ENCODE peak calls at places on chromosomes 4 and X, in four cellular contexts. One of them, this sample, is unnamed.

GRCh38 chrX:132692526-132692925 is 203.7 kb upstream of the MBNL3 start:
- DNase-seq in cardiac muscle cell: no peak
- DNase-seq in GM23248: peak; percentile 4
- DNase-seq in prostate gland: no peak
- DNase-seq in this sample: no peak

GRCh38 chr4:36609631-36610030 is 328.2 kb downstream of the DTHD1 start:
- DNase-seq in cardiac muscle cell: no peak
- DNase-seq in GM23248: no peak
- DNase-seq in prostate gland: no peak
- DNase-seq in this sample: no peak

GRCh38 chr4:141081921-141082381 is 51.3 kb downstream of the RNF150 start:
- DNase-seq in cardiac muscle cell: no peak
- DNase-seq in GM23248: peak; percentile 19
- DNase-seq in prostate gland: no peak
- DNase-seq in this sample: no peak

GRCh38 chr4:4990857-4991540 is 28.3 kb downstream of the CYTL1 start:
- DNase-seq in cardiac muscle cell: peak; percentile 20
- DNase-seq in GM23248: peak; percentile 97
- DNase-seq in prostate gland: no peak
- DNase-seq in this sample: peak; percentile 47

GRCh38 chr4:146488495-146489174 is 33.1 kb downstream of the SLC10A7 start:
- DNase-seq in cardiac muscle cell: no peak
- DNase-seq in GM23248: no peak
- DNase-seq in prostate gland: no peak
- DNase-seq in this sample: no peak

GRCh38 chrX:24782011-24782410 is 88.3 kb downstream of the POLA1 start:
- DNase-seq in cardiac muscle cell: no peak
- DNase-seq in GM23248: no peak
- DNase-seq in prostate gland: no peak
- DNase-seq in this sample: no peak

GRCh38 chr4:156169011-156169410 is 215.3 kb upstream of the CTSO start:
- DNase-seq in cardiac muscle cell: peak; percentile 49
- DNase-seq in GM23248: peak; percentile 90
- DNase-seq in prostate gland: no peak
- DNase-seq in this sample: no peak

GRCh38 chr4:72076562-72076961 is 44.8 kb downstream of the NPFFR2 start:
- DNase-seq in cardiac muscle cell: peak; percentile 1
- DNase-seq in GM23248: peak; percentile 1
- DNase-seq in prostate gland: no peak
- DNase-seq in this sample: no peak

GRCh38 chr4:148962539-148963290 is 520.5 kb upstream of the NR3C2 start:
- DNase-seq in cardiac muscle cell: no peak
- DNase-seq in GM23248: peak; percentile 33
- DNase-seq in prostate gland: no peak
- DNase-seq in this sample: no peak

GRCh38 chr4:36039031-36039430 is 205.3 kb downstream of the ARAP2 start:
- DNase-seq in cardiac muscle cell: no peak
- DNase-seq in GM23248: no peak
- DNase-seq in prostate gland: no peak
- DNase-seq in this sample: no peak

GRCh38 chrX:47632664-47633063 is 2.9 kb upstream of the CFP start:
- DNase-seq in cardiac muscle cell: no peak
- DNase-seq in GM23248: no peak
- DNase-seq in prostate gland: no peak
- DNase-seq in this sample: no peak

GRCh38 chrX:112644713-112645112 is 35.0 kb downstream of the LHFPL1 start:
- DNase-seq in cardiac muscle cell: no peak
- DNase-seq in GM23248: no peak
- DNase-seq in prostate gland: no peak
- DNase-seq in this sample: no peak

GRCh38 chrX:106284431-106285025 is 116.4 kb downstream of the PWWP3B start:
- DNase-seq in cardiac muscle cell: no peak
- DNase-seq in GM23248: no peak
- DNase-seq in prostate gland: no peak
- DNase-seq in this sample: no peak

GRCh38 chrX:18698762-18699650 is 8.4 kb upstream of the PPEF1 start:
- DNase-seq in cardiac muscle cell: no peak
- DNase-seq in GM23248: peak; percentile 61
- DNase-seq in prostate gland: no peak
- DNase-seq in this sample: no peak

GRCh38 chr4:95469617-95470016 is 79.2 kb downstream of the UNC5C start:
- DNase-seq in cardiac muscle cell: no peak
- DNase-seq in GM23248: no peak
- DNase-seq in prostate gland: no peak
- DNase-seq in this sample: no peak

GRCh38 chr4:26992657-26993361 is 132.2 kb downstream of the STIM2 start:
- DNase-seq in cardiac muscle cell: peak; percentile 21
- DNase-seq in GM23248: peak; percentile 66
- DNase-seq in prostate gland: peak; percentile 7
- DNase-seq in this sample: no peak

GRCh38 chr4:6891436-6892170 is 18.0 kb upstream of the TBC1D14 start:
- DNase-seq in cardiac muscle cell: no peak
- DNase-seq in GM23248: peak; percentile 19
- DNase-seq in prostate gland: no peak
- DNase-seq in this sample: no peak

GRCh38 chrX:150306002-150306401 is 57.1 kb upstream of the MAMLD1 start:
- DNase-seq in cardiac muscle cell: no peak
- DNase-seq in GM23248: no peak
- DNase-seq in prostate gland: no peak
- DNase-seq in this sample: no peak

GRCh38 chr4:139242511-139243051 is 37.4 kb downstream of the MGARP start:
- DNase-seq in cardiac muscle cell: no peak
- DNase-seq in GM23248: peak; percentile 75
- DNase-seq in prostate gland: no peak
- DNase-seq in this sample: no peak

DNA sequence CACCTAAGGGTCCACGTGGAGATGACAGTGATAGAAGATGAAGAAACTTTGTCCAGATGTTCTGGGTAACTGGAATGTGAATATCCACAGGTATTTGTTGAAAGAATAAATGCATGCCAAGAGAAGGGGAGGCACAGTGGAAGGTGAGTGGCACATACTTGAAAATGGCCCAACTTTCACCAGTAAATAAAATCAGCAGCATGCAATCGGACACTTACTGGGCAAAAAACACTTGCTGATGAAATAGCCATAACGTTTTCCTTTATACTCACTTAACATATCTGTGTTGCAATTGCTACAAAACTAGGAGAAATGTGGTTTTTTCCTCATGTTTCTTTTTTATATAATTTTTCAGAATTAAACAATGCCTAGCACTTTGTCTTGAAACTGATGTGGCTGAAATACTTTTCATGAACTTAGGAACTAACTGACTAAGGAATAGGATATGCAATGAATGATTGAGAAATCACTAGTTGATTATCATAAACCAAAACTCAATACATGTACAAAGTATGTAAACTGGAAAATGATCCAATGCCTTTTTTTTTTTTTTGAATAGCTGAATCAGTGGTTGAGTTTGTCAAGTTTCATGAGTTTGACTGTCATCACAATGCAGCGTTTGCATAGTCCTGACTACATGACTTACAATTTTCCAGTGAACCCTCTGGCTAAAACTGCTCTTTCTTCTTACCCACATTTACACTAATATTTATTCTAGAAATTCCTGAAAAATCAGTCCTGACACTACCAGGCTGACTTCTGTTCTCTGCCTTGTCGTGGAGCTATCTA is 127.4 kb downstream of the CPE start:
- DNase-seq in cardiac muscle cell: no peak
- DNase-seq in GM23248: peak; percentile 72
- DNase-seq in prostate gland: no peak
- DNase-seq in this sample: no peak
- H3K4me1 ChIP-seq in cardiac muscle cell: peaks cover 11% of the 10 kb centered on the region
- H3K4me1 ChIP-seq in GM23248: peaks cover 12% of the 10 kb centered on the region
- H3K4me1 ChIP-seq in prostate gland: no peaks in the 10 kb centered on the region
- H3K4me1 ChIP-seq in this sample: no peaks in the 10 kb centered on the region

GRCh38 chr4:118894034-118894433 is 5.4 kb downstream of the SYNPO2 start:
- DNase-seq in cardiac muscle cell: no peak
- DNase-seq in GM23248: no peak
- DNase-seq in prostate gland: no peak
- DNase-seq in this sample: no peak

GRCh38 chr4:118904418-118904817 is 15.8 kb downstream of the SYNPO2 start:
- DNase-seq in cardiac muscle cell: no peak
- DNase-seq in GM23248: no peak
- DNase-seq in prostate gland: no peak
- DNase-seq in this sample: no peak

GRCh38 chr4:118898221-118898620 is 9.6 kb downstream of the SYNPO2 start:
- DNase-seq in cardiac muscle cell: peak; percentile 20
- DNase-seq in GM23248: no peak
- DNase-seq in prostate gland: no peak
- DNase-seq in this sample: no peak

GRCh38 chr4:118898684-118899138 is 10.1 kb downstream of the SYNPO2 start:
- DNase-seq in cardiac muscle cell: peak; percentile 76
- DNase-seq in GM23248: peak; percentile 43
- DNase-seq in prostate gland: no peak
- DNase-seq in this sample: no peak
- H3K27ac ChIP-seq in cardiac muscle cell: peak overlapping the region; percentile 92
- H3K27ac ChIP-seq in GM23248: no peak overlapping the region
- H3K27ac ChIP-seq in prostate gland: peak overlapping the region; percentile 45
- H3K27ac ChIP-seq in this sample: no peak overlapping the region

GRCh38 chr4:742742-743311 is 37.2 kb downstream of the PCGF3 start:
- DNase-seq in cardiac muscle cell: peak; percentile 72
- DNase-seq in GM23248: peak; percentile 78
- DNase-seq in prostate gland: peak; percentile 46
- DNase-seq in this sample: peak; percentile 53
- H3K36me3 ChIP-seq in cardiac muscle cell: peaks cover 13% of the 10 kb centered on the region
- H3K36me3 ChIP-seq in GM23248: peaks cover under 1% of the 10 kb centered on the region
- H3K36me3 ChIP-seq in prostate gland: no peaks in the 10 kb centered on the region
- H3K36me3 ChIP-seq in this sample: peaks cover 5% of the 10 kb centered on the region

GRCh38 chr4:54228563-54229501 is at the start of gene PDGFRA:
- DNase-seq in cardiac muscle cell: peak; percentile 81
- DNase-seq in GM23248: peak; percentile 85
- DNase-seq in prostate gland: no peak
- DNase-seq in this sample: peak; percentile 57
- H3K4me1 ChIP-seq in cardiac muscle cell: peaks cover 20% of the 10 kb centered on the region
- H3K4me1 ChIP-seq in GM23248: peaks cover 25% of the 10 kb centered on the region
- H3K4me1 ChIP-seq in prostate gland: peaks cover 3% of the 10 kb centered on the region
- H3K4me1 ChIP-seq in this sample: peaks cover 76% of the 10 kb centered on the region

GRCh38 chr4:16598241-16599224 is 299.9 kb downstream of the LDB2 start:
- DNase-seq in cardiac muscle cell: no peak
- DNase-seq in GM23248: peak; percentile 58
- DNase-seq in prostate gland: no peak
- DNase-seq in this sample: no peak
- H3K27ac ChIP-seq in cardiac muscle cell: no peak overlapping the region
- H3K27ac ChIP-seq in GM23248: peak overlapping the region; percentile 57
- H3K27ac ChIP-seq in prostate gland: no peak overlapping the region
- H3K27ac ChIP-seq in this sample: no peak overlapping the region

DNA sequence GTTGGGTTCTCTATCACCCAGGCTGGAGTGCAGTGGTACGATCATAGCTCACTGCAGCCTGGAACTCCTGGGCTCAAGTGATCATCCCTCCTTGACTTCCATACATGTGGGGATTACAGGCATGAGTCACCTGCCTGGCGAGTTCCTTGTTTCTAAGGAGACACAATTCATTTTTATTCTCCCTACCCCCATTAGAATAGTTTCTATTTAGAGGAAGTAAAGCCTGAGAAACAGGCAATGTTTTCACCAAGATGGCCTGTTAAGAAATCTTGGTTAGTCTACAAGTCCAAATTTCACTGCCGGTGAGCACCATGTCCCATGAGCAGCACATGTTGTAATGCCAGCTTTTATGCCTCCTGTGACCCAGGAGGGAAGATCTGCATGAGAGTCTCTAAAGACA is 5.7 kb downstream of the CYBB start:
- DNase-seq in cardiac muscle cell: no peak
- DNase-seq in GM23248: no peak
- DNase-seq in prostate gland: no peak
- DNase-seq in this sample: no peak
- H3K36me3 ChIP-seq in cardiac muscle cell: no peaks in the 10 kb centered on the region
- H3K36me3 ChIP-seq in GM23248: no peaks in the 10 kb centered on the region
- H3K36me3 ChIP-seq in prostate gland: no peaks in the 10 kb centered on the region
- H3K36me3 ChIP-seq in this sample: no peaks in the 10 kb centered on the region

DNA sequence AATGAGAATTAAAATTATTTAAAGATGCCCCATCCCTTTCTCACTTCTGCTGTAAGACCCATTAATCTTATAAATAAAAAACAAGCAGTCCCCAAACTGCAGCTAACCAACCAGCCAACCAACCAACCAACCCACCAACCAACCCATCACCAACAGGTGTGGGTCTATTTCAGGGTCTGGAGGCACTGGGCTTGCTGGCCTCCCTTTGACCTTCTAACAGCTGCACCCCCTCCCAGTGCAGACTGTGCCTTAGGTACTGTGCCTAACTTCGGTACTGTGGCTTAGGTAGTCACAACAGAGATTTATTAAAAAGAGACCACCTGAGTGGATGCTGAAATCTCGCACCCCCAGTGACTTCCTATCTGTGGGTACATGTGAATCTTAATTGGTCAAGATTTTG is 128.1 kb downstream of the SORBS2 start:
- DNase-seq in cardiac muscle cell: no peak
- DNase-seq in GM23248: no peak
- DNase-seq in prostate gland: no peak
- DNase-seq in this sample: no peak
- H3K4me1 ChIP-seq in cardiac muscle cell: peaks cover 31% of the 10 kb centered on the region
- H3K4me1 ChIP-seq in GM23248: peaks cover 9% of the 10 kb centered on the region
- H3K4me1 ChIP-seq in prostate gland: no peaks in the 10 kb centered on the region
- H3K4me1 ChIP-seq in this sample: peaks cover 13% of the 10 kb centered on the region

GRCh38 chr4:75823812-75824211 is 78.4 kb downstream of the PPEF2 start:
- DNase-seq in cardiac muscle cell: no peak
- DNase-seq in GM23248: no peak
- DNase-seq in prostate gland: no peak
- DNase-seq in this sample: no peak

GRCh38 chr4:75821216-75821615 is 81.0 kb downstream of the PPEF2 start:
- DNase-seq in cardiac muscle cell: no peak
- DNase-seq in GM23248: no peak
- DNase-seq in prostate gland: no peak
- DNase-seq in this sample: no peak

GRCh38 chr4:75820676-75821075 is 81.6 kb downstream of the PPEF2 start:
- DNase-seq in cardiac muscle cell: no peak
- DNase-seq in GM23248: no peak
- DNase-seq in prostate gland: no peak
- DNase-seq in this sample: no peak

GRCh38 chr4:75820197-75820596 is 82.1 kb downstream of the PPEF2 start:
- DNase-seq in cardiac muscle cell: no peak
- DNase-seq in GM23248: no peak
- DNase-seq in prostate gland: no peak
- DNase-seq in this sample: no peak

DNA sequence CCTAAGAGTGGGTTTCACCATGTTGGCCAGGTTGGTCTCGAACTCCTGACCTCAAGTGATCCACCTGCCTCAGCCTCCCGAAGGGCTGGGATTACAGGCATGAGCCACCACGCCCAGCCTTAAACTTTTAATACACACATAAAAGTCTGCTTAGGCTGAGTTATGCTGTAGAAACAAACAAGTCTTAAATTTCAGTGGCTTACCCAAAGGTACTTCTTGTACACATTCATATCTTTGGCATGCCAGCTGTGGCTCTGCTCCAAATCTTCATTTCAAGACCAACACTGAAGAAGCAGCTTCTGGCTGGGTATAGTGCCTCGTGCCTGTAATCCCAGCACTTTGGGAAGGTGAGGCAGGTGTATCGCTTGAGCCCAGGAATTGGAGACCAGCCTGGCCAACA is 80.3 kb downstream of the PPEF2 start:
- DNase-seq in cardiac muscle cell: no peak
- DNase-seq in GM23248: peak; percentile 23
- DNase-seq in prostate gland: peak; percentile 74
- DNase-seq in this sample: no peak
- H3K27ac ChIP-seq in cardiac muscle cell: no peak overlapping the region
- H3K27ac ChIP-seq in GM23248: no peak overlapping the region
- H3K27ac ChIP-seq in prostate gland: no peak overlapping the region
- H3K27ac ChIP-seq in this sample: no peak overlapping the region

GRCh38 chr4:153622778-153623240 is 61.3 kb upstream of the TLR2 start:
- DNase-seq in cardiac muscle cell: no peak
- DNase-seq in GM23248: no peak
- DNase-seq in prostate gland: no peak
- DNase-seq in this sample: no peak
- H3K36me3 ChIP-seq in cardiac muscle cell: no peaks in the 10 kb centered on the region
- H3K36me3 ChIP-seq in GM23248: peaks cover 15% of the 10 kb centered on the region
- H3K36me3 ChIP-seq in prostate gland: peaks cover 4% of the 10 kb centered on the region
- H3K36me3 ChIP-seq in this sample: peaks cover 13% of the 10 kb centered on the region

GRCh38 chrX:69127466-69127865 is 37.8 kb downstream of the PJA1 start:
- DNase-seq in cardiac muscle cell: no peak
- DNase-seq in GM23248: no peak
- DNase-seq in prostate gland: no peak
- DNase-seq in this sample: no peak
- H3K4me1 ChIP-seq in cardiac muscle cell: no peaks in the 10 kb centered on the region
- H3K4me1 ChIP-seq in GM23248: peaks cover 8% of the 10 kb centered on the region
- H3K4me1 ChIP-seq in prostate gland: no peaks in the 10 kb centered on the region
- H3K4me1 ChIP-seq in this sample: no peaks in the 10 kb centered on the region